ENCODE peak calls at places on chromosomes 5 and 9, in six cellular contexts. I is GM12878, J is NT2/D1, A is K562, K is HCT116, Z is H1. G is an unnamed sample.

GRCh38 chr9:13111778-13112177 is 167.7 kb downstream of the MPDZ start:
- DNase-seq in A (no peak), K (no peak), J (no peak), Z (no peak), I (no peak), G (no peak)

GRCh38 chr5:56169281-56169680 is 63.8 kb downstream of the ANKRD55 start:
- DNase-seq in I (no peak), Z (no peak), K (no peak), J (no peak), A (no peak), G (no peak)

GRCh38 chr5:128615578-128615977 is 77.5 kb upstream of the FBN2 start:
- DNase-seq in K (no peak), A (no peak), I (no peak), J (no peak), Z (no peak), G (no peak)

GRCh38 chr9:22528485-22528884 is 81.9 kb downstream of the DMRTA1 start:
- DNase-seq in Z (no peak), A (no peak), K (peak), I (no peak), J (peak), G (no peak)

GRCh38 chr9:107046692-107047091 is 183.7 kb downstream of the ZNF462 start:
- DNase-seq in K (no peak), I (peak), A (no peak), Z (no peak), J (no peak), G (no peak)

GRCh38 chr9:72648811-72649414 is 127.5 kb downstream of the TMC1 start:
- DNase-seq in Z (no peak), A (no peak), K (no peak), I (no peak), J (no peak), G (no peak)

GRCh38 chr9:137326436-137327060 is 24.5 kb upstream of the NRARP start:
- DNase-seq in K (no peak), J (no peak), I (peak), A (no peak), Z (no peak), G (no peak)

GRCh38 chr9:134331186-134332025 is 5.2 kb downstream of the RXRA start:
- DNase-seq in J (no peak), I (no peak), Z (no peak), K (no peak), A (no peak), G (no peak)

GRCh38 chr9:132221941-132222340 is 60.1 kb downstream of the NTNG2 start:
- DNase-seq in I (no peak), Z (no peak), A (no peak), K (no peak), J (no peak), G (no peak)

GRCh38 chr9:113219186-113219936 is 1.7 kb downstream of the FKBP15 start:
- DNase-seq in I (no peak), J (no peak), K (no peak), Z (no peak), A (no peak), G (no peak)

GRCh38 chr5:109485030-109485429 is 75.3 kb upstream of the PJA2 start:
- DNase-seq in Z (no peak), K (no peak), I (no peak), J (no peak), A (peak), G (peak)

GRCh38 chr9:115058175-115058574 is 59.8 kb downstream of the TNC start:
- DNase-seq in K (no peak), I (no peak), A (no peak), J (no peak), Z (no peak), G (no peak)

GRCh38 chr9:72733896-72734295 is 212.5 kb downstream of the TMC1 start:
- DNase-seq in A (no peak), Z (no peak), K (no peak), I (no peak), J (no peak), G (no peak)

GRCh38 chr5:115516372-115516771 is 28.2 kb downstream of the FEM1C start:
- DNase-seq in A (no peak), I (no peak), K (no peak), J (no peak), Z (no peak), G (no peak)

GRCh38 chr5:59197911-59198310 is 615.0 kb downstream of the RAB3C start:
- DNase-seq in A (no peak), K (no peak), Z (no peak), J (no peak), I (no peak), G (no peak)

GRCh38 chr5:1562599-1562998 is 38.8 kb upstream of the LPCAT1 start:
- DNase-seq in Z (no peak), I (no peak), K (no peak), J (no peak), A (no peak), G (no peak)

GRCh38 chr5:1561402-1561929 is 37.7 kb upstream of the LPCAT1 start:
- DNase-seq in I (no peak), J (no peak), Z (no peak), K (no peak), A (no peak), G (no peak)

GRCh38 chr5:1563617-1564181 is 39.9 kb upstream of the LPCAT1 start:
- DNase-seq in Z (no peak), A (no peak), I (no peak), J (no peak), K (no peak), G (no peak)

GRCh38 chr5:1564182-1564748 is 40.5 kb upstream of the LPCAT1 start:
- DNase-seq in K (peak), A (no peak), Z (no peak), J (no peak), I (no peak), G (peak)

GRCh38 chr5:1563051-1563461 is 39.3 kb upstream of the LPCAT1 start:
- DNase-seq in I (no peak), K (no peak), A (no peak), J (no peak), Z (no peak), G (no peak)
- TF ChIP-seq ZNF274 in I (no peak), K (no peak), A (no peak), J (no peak), Z (no peak), G (no peak)

GRCh38 chr5:73274121-73274520 is 101.1 kb downstream of the TMEM174 start:
- DNase-seq in J (no peak), I (no peak), Z (no peak), K (no peak), A (no peak), G (no peak)
- TF ChIP-seq ZNF274 in J (no peak), I (no peak), Z (no peak), K (no peak), A (no peak), G (no peak)

DNA sequence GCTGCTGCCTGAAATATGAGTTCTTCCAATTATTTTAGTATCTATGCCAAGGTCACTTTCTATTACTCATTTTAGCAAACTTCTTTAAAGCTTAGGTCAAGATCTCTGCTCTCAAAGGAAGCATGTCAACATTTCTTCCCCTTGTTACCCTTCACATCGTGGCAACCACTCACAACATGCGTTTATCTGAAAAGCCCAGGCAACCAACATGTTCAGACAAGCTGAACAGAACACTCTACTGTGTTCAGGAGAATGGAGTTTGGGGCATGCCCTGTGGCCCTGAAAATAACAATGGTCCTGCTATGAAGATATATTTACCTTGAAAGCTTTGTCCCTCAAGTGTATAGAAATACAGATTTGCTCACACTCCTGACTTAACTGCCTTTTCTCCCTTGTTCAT is 138.4 kb upstream of the KIF2A start:
- DNase-seq in Z (no peak), J (no peak), K (no peak), I (no peak), A (no peak), G (no peak)
- TF ChIP-seq ZNF274 in Z (no peak), J (no peak), K (no peak), I (no peak), A (no peak), G (no peak)

GRCh38 chr9:15139467-15139866 is 167.5 kb downstream of the TTC39B start:
- DNase-seq in J (no peak), Z (no peak), I (no peak), A (no peak), K (no peak), G (no peak)

GRCh38 chr9:15147471-15147870 is 159.5 kb downstream of the TTC39B start:
- DNase-seq in J (no peak), I (no peak), A (no peak), K (no peak), Z (no peak), G (no peak)

GRCh38 chr9:15144567-15145174 is 162.3 kb downstream of the TTC39B start:
- DNase-seq in A (no peak), K (peak), J (no peak), Z (no peak), I (no peak), G (no peak)

GRCh38 chr9:15146121-15146820 is 160.7 kb downstream of the TTC39B start:
- DNase-seq in Z (no peak), K (no peak), J (no peak), A (no peak), I (no peak), G (no peak)

GRCh38 chr9:15142903-15143534 is 164.0 kb downstream of the TTC39B start:
- DNase-seq in I (no peak), K (peak), J (peak), Z (no peak), A (peak), G (peak)
- TF ChIP-seq ZNF274 in I (no peak), K (no peak), J (no peak), Z (no peak), A (no peak), G (no peak)

GRCh38 chr9:8730618-8731017 is 931.0 kb upstream of the DMAC1 start:
- DNase-seq in Z (no peak), I (no peak), J (no peak), A (no peak), K (no peak), G (no peak)

GRCh38 chr9:8728910-8729309 is 929.3 kb upstream of the DMAC1 start:
- DNase-seq in K (no peak), J (no peak), I (no peak), A (no peak), Z (no peak), G (no peak)

GRCh38 chr9:8734760-8735159 is 935.2 kb upstream of the DMAC1 start:
- DNase-seq in K (no peak), Z (peak), A (no peak), J (peak), I (no peak), G (no peak)

GRCh38 chr9:8733096-8733954 is 933.7 kb upstream of the DMAC1 start:
- DNase-seq in K (no peak), A (no peak), J (no peak), I (no peak), Z (no peak), G (no peak)

DNA sequence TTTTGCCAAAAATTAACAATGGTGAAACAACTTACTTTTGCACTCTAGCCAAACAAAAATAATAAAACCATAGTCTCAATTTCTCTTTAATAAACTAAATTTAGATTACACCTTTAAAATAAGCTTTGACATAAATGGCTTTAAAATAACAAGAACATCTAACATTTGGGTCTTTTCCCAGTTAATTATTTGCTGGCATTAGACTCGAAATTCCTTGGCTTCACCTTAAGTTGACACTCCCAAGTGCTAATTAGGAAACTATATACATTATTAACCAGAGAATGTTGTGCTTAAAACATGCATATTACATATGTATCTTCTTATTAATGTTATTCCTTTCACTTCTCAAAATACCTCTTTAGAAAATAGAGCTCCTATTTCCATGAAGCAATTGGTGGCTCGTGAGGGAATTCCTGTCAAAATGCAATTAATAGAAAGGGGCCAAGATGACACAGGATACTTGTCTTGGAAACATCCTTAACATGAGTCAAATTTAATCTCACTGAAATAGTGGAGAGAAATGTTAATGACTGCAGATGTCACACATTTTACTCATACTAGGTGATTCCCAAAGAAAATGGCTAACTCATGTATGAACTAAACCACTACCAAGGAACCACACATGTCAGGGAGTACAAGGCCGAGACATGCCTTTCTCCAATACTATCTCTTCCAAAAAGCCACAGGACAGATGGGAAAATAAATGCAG is 932.9 kb upstream of the DMAC1 start:
- DNase-seq in I (no peak), K (no peak), J (no peak), Z (no peak), A (no peak), G (no peak)
- TF ChIP-seq ZNF274 in I (no peak), K (no peak), J (no peak), Z (no peak), A (no peak), G (no peak)

DNA sequence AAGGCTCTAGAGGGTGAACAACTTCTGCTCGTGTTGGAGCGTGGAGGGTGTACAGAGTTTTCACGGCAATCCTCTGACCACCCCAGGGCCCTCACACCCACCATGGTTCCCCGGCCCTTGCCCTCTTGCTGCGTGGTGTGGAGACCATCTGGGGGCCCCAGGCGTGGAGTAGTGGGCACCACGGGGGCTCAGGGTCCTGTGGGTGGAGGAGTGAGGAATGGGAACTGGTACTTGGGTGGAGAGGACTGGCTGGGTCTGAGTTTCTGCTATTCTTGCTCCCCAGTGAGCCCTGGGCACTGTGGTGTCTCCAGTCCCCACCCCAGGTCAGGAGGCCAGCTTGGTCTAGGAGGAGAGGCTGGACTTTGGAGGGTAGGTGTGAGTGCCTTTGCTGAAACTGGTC is 21.9 kb upstream of the TRIM52 start:
- DNase-seq in K (no peak), J (no peak), I (no peak), A (no peak), Z (no peak), G (no peak)
- TF ChIP-seq ZNF274 in K (no peak), J (no peak), I (no peak), A (no peak), Z (no peak), G (no peak)

G was measured in HepG2.